ENCODE peak calls at places on chromosomes 1 and 21, in seven cellular contexts. X is CD8-positive, alpha-beta T cell; Z is GM20000; L is GOT3; U is T-helper 1 cell; T is endothelial cell; D is stimulated activated CD4-positive, alpha-beta T cell treated with anti-CD3 and anti-CD28 coated beads, TNF-alpha, amount 100 ng/mL, for 24 hours. Q is an unnamed sample.
A peak's percentile ranks its signal among the peaks of the same experiment; 100 is the strongest.

GRCh38 chr21:21213297-21213696 is 215.1 kb downstream of the NCAM2 start:
- DNase-seq in X (no peak), Z (no peak), L (no peak), U (no peak), T (no peak), D (no peak), Q (no peak)

GRCh38 chr1:2166254-2166653 is 28.3 kb downstream of the FAAP20 start:
- DNase-seq in X (no peak), Z (no peak), L (no peak), U (no peak), T (no peak), D (no peak), Q (no peak)

GRCh38 chr1:182595641-182596240 is 6.7 kb upstream of the RNASEL start:
- DNase-seq in X (peak; percentile 47), Z (peak; percentile 67), L (no peak), U (peak; percentile 48), T (peak; percentile 81), D (peak; percentile 51), Q (peak; percentile 68)

GRCh38 chr1:204113900-204114299 is 37.9 kb downstream of the ETNK2 start:
- DNase-seq in X (no peak), Z (no peak), L (no peak), U (no peak), T (no peak), D (no peak), Q (no peak)

GRCh38 chr1:3052501-3052900 is 16.5 kb upstream of the PRDM16 start:
- DNase-seq in X (no peak), Z (no peak), L (no peak), U (no peak), T (no peak), D (no peak), Q (no peak)

GRCh38 chr1:46580140-46580903 is 23.7 kb downstream of the MKNK1 start:
- DNase-seq in X (no peak), Z (no peak), L (no peak), U (no peak), T (no peak), D (no peak), Q (no peak)

GRCh38 chr1:74703386-74704182 is 29.3 kb downstream of the CRYZ start:
- DNase-seq in X (no peak), Z (no peak), L (no peak), U (no peak), T (no peak), D (no peak), Q (no peak)

GRCh38 chr1:87981386-87981785 is 652.7 kb downstream of the LMO4 start:
- DNase-seq in X (no peak), Z (no peak), L (no peak), U (no peak), T (no peak), D (no peak), Q (no peak)

GRCh38 chr1:51263147-51263850 is 27.2 kb downstream of the RNF11 start:
- DNase-seq in X (no peak), Z (no peak), L (no peak), U (no peak), T (no peak), D (no peak), Q (peak; percentile 19)

GRCh38 chr1:161367684-161368398 is at the start of gene CFAP126:
- DNase-seq in X (peak; percentile 76), Z (peak; percentile 81), L (no peak), U (peak; percentile 52), T (peak; percentile 28), D (no peak), Q (peak; percentile 55)

GRCh38 chr1:229694053-229694693 is 68.1 kb downstream of the URB2 start:
- DNase-seq in X (no peak), Z (no peak), L (peak; percentile 90), U (no peak), T (peak; percentile 22), D (no peak), Q (peak; percentile 59)

GRCh38 chr1:36352141-36352909 is 28.9 kb upstream of the EVA1B start:
- DNase-seq in X (no peak), Z (no peak), L (no peak), U (no peak), T (no peak), D (no peak), Q (no peak)

GRCh38 chr21:33642896-33643657 is 776 bp downstream of the ITSN1 start:
- DNase-seq in X (peak; percentile 23), Z (peak; percentile 40), L (no peak), U (peak; percentile 11), T (no peak), D (no peak), Q (no peak)

GRCh38 chr1:203424861-203425667 is 50.5 kb upstream of the PRELP start:
- DNase-seq in X (no peak), Z (no peak), L (no peak), U (no peak), T (no peak), D (no peak), Q (no peak)